ENCODE peak calls at places on chromosomes 3 and 15, in ten cellular contexts. U is GDM1; B is NCI-H1417; R is T-helper 2 cell; I is stimulated activated CD8-positive, alpha-beta memory T cell treated with anti-CD3 and anti-CD28 coated beads, Interleukin-7, amount 100 ng/mL, for 48 hours; Q is mesothelial cell of epicardium; O is amniotic stem cell; J is GM03348; H is EL; W is mesendoderm. L is an unnamed sample.

GRCh38 chr3:40803311-40803710 is 278.6 kb downstream of the ZNF621 start:
- DNase-seq in I (no peak), U (no peak), W (no peak), O (no peak), B (no peak), Q (no peak), R (no peak), J (no peak), H (no peak), L (no peak)

GRCh38 chr3:171284308-171285075 is 175.7 kb downstream of the TNIK start:
- DNase-seq in U (peak; percentile 2), H (peak; percentile 95), O (peak; percentile 78), Q (no peak), R (peak; percentile 77), J (peak; percentile 89), W (peak; percentile 85), I (no peak), B (no peak), L (no peak)

GRCh38 chr3:185401319-185401955 is 38.5 kb downstream of the MAP3K13 start:
- DNase-seq in W (no peak), R (no peak), I (no peak), Q (no peak), H (peak; percentile 34), O (no peak), B (no peak), J (no peak), U (no peak), L (no peak)

GRCh38 chr15:94745371-94745770 is 514.0 kb downstream of the MCTP2 start:
- DNase-seq in R (no peak), Q (no peak), W (no peak), J (no peak), O (no peak), H (no peak), B (no peak), U (no peak), I (no peak), L (no peak)

GRCh38 chr3:77254967-77255831 is 215.3 kb downstream of the ROBO2 start:
- DNase-seq in O (peak; percentile 43), Q (no peak), J (peak; percentile 62), W (peak; percentile 69), H (peak; percentile 45), I (no peak), R (peak; percentile 14), B (peak; percentile 67), U (peak; percentile 24), L (peak; percentile 62)

GRCh38 chr3:74582982-74583381 is 31.5 kb downstream of the CNTN3 start:
- DNase-seq in H (no peak), O (no peak), R (no peak), I (no peak), B (no peak), U (no peak), W (no peak), Q (no peak), J (no peak), L (no peak)

GRCh38 chr3:31289592-31289991 is 243.1 kb upstream of the STT3B start:
- DNase-seq in R (no peak), Q (no peak), B (no peak), I (no peak), H (no peak), U (no peak), W (no peak), J (no peak), O (no peak), L (no peak)

GRCh38 chr3:188326111-188326510 is 172.2 kb downstream of the LPP start:
- DNase-seq in J (no peak), R (no peak), B (no peak), Q (no peak), U (no peak), O (no peak), I (no peak), H (no peak), W (no peak), L (no peak)

GRCh38 chr15:49692514-49693090 is 71.8 kb downstream of the DTWD1 start:
- DNase-seq in U (no peak), O (no peak), R (no peak), J (no peak), B (no peak), Q (no peak), H (no peak), I (no peak), W (no peak), L (no peak)

GRCh38 chr3:50655009-50655830 is 19.5 kb upstream of the DOCK3 start:
- DNase-seq in I (no peak), U (no peak), B (no peak), J (no peak), W (no peak), O (no peak), H (peak; percentile 29), R (no peak), Q (no peak), L (no peak)

GRCh38 chr15:67185621-67186225 is 68.7 kb downstream of the AAGAB start:
- DNase-seq in J (peak; percentile 39), U (peak; percentile 59), H (no peak), R (peak; percentile 86), Q (no peak), W (no peak), B (no peak), O (no peak), I (no peak), L (peak; percentile 13)

GRCh38 chr3:16803019-16803418 is 81.7 kb upstream of the PLCL2 start:
- DNase-seq in H (no peak), R (no peak), J (no peak), U (no peak), W (no peak), B (peak; percentile 0), I (no peak), O (no peak), Q (no peak), L (no peak)

GRCh38 chr3:186525369-186526255 is 18.6 kb downstream of the CRYGS start:
- DNase-seq in W (no peak), I (no peak), H (no peak), U (no peak), R (no peak), O (no peak), J (no peak), Q (no peak), B (no peak), L (no peak)

GRCh38 chr15:68797157-68797556 is 23.5 kb downstream of the ANP32A start:
- DNase-seq in Q (no peak), B (no peak), H (peak; percentile 15), J (peak; percentile 38), U (no peak), I (no peak), R (peak; percentile 87), W (no peak), O (no peak), L (no peak)

GRCh38 chr15:74768771-74769342 is 13.0 kb upstream of the CSK start:
- DNase-seq in W (peak; percentile 77), B (peak; percentile 55), I (no peak), J (peak; percentile 88), Q (peak; percentile 80), O (no peak), R (peak; percentile 58), U (peak; percentile 22), H (peak; percentile 59), L (peak; percentile 91)

GRCh38 chr15:80517290-80517689 is 113.1 kb downstream of the ARNT2 start:
- DNase-seq in Q (no peak), U (no peak), B (no peak), W (no peak), J (no peak), I (no peak), H (no peak), R (no peak), O (no peak), L (no peak)